ENCODE peak calls at places on chromosomes 2 and 18, in five cellular contexts. M is A549, E is IMR-90, F is ovary, L is prostate gland. C is an unnamed sample.
A peak's percentile ranks its signal among the peaks of the same experiment; 100 is the strongest.

GRCh38 chr2:8627019-8627691 is 54.7 kb upstream of the ID2 start:
- DNase-seq in E (no peak), M (no peak), L (peak; percentile 50), F (no peak), C (peak; percentile 64)

GRCh38 chr2:109386004-109386695 is 227.6 kb downstream of the SEPTIN10 start:
- DNase-seq in E (peak; percentile 56), F (no peak), L (no peak), M (no peak), C (no peak)

GRCh38 chr2:72128059-72128842 is 19.4 kb downstream of the CYP26B1 start:
- DNase-seq in F (no peak), M (no peak), E (no peak), L (no peak), C (no peak)

GRCh38 chr2:150788741-150789140 is 301.3 kb upstream of the RND3 start:
- DNase-seq in L (no peak), F (no peak), M (no peak), E (peak; percentile 43), C (no peak)

GRCh38 chr2:240358080-240358479 is 77.4 kb upstream of the GPC1 start:
- DNase-seq in L (no peak), M (no peak), F (peak; percentile 26), E (no peak), C (no peak)

GRCh38 chr2:236969767-236970655 is 115.7 kb upstream of the COPS8 start:
- DNase-seq in M (no peak), E (no peak), F (no peak), L (no peak), C (peak; percentile 19)

GRCh38 chr2:72803151-72803550 is 22.7 kb downstream of the EXOC6B start:
- DNase-seq in L (no peak), M (no peak), F (no peak), E (peak; percentile 66), C (no peak)

GRCh38 chr18:2173464-2173863 is 397.8 kb downstream of the METTL4 start:
- DNase-seq in L (no peak), M (no peak), F (no peak), E (peak; percentile 48), C (no peak)

GRCh38 chr2:212173331-212173730 is 365.3 kb downstream of the ERBB4 start:
- DNase-seq in E (no peak), M (no peak), L (no peak), F (no peak), C (no peak)

GRCh38 chr18:79915161-79916127 is 36.0 kb downstream of the SLC66A2 start:
- DNase-seq in F (peak; percentile 28), E (no peak), L (no peak), M (no peak), C (peak; percentile 7)

GRCh38 chr2:153880926-153881325 is 9.2 kb downstream of the GALNT13 start:
- DNase-seq in F (no peak), E (no peak), M (no peak), L (no peak), C (no peak)

GRCh38 chr18:10131783-10132381 is 218.1 kb downstream of the VAPA start:
- DNase-seq in F (peak; percentile 62), E (no peak), M (no peak), L (no peak), C (no peak)

GRCh38 chr2:152499921-152500320 is 164.9 kb downstream of the FMNL2 start:
- DNase-seq in E (peak; percentile 37), M (no peak), L (no peak), F (no peak), C (no peak)

GRCh38 chr2:240840435-240841060 is 20.5 kb upstream of the KIF1A start:
- DNase-seq in L (peak; percentile 49), E (peak; percentile 70), F (peak; percentile 60), M (peak; percentile 82), C (peak; percentile 41)

GRCh38 chr18:70205421-70206397 is at the start of gene RTTN:
- DNase-seq in L (peak; percentile 88), M (peak; percentile 71), F (peak; percentile 96), E (peak; percentile 94), C (peak; percentile 95)

GRCh38 chr2:234081970-234082822 is 31.7 kb downstream of the SPP2 start:
- DNase-seq in F (no peak), L (peak; percentile 93), E (no peak), M (no peak), C (peak; percentile 55)

GRCh38 chr18:79778291-79778791 is 19.4 kb upstream of the KCNG2 start:
- DNase-seq in F (no peak), L (no peak), E (no peak), M (no peak), C (peak; percentile 4)

GRCh38 chr2:239042551-239043320 is 194.9 kb downstream of the TWIST2 start:
- DNase-seq in E (no peak), M (no peak), L (no peak), F (peak; percentile 8), C (no peak)

GRCh38 chr2:240435457-240435954 is at the start of gene GPC1:
- DNase-seq in F (peak; percentile 84), L (peak; percentile 72), E (peak; percentile 76), M (peak; percentile 73), C (peak; percentile 69)

GRCh38 chr2:120389036-120389391 is 43.1 kb downstream of the INHBB start:
- DNase-seq in M (no peak), L (no peak), F (peak; percentile 29), E (no peak), C (peak; percentile 2)

GRCh38 chr2:240401781-240402551 is 33.5 kb upstream of the GPC1 start:
- DNase-seq in M (no peak), F (peak; percentile 23), L (no peak), E (no peak), C (no peak)

GRCh38 chr18:78722391-78722790 is 257.2 kb upstream of the SALL3 start:
- DNase-seq in F (no peak), E (no peak), M (no peak), L (no peak), C (no peak)

GRCh38 chr2:48448274-48449061 is 81.5 kb upstream of the STON1 start:
- DNase-seq in F (no peak), E (peak; percentile 71), M (no peak), L (peak; percentile 22), C (no peak)

GRCh38 chr2:73998933-73999332 is 14.2 kb downstream of the TET3 start:
- DNase-seq in F (no peak), M (no peak), E (no peak), L (no peak), C (no peak)

GRCh38 chr2:73999881-74000597 is 15.3 kb downstream of the TET3 start:
- DNase-seq in F (peak; percentile 71), L (peak; percentile 54), M (no peak), E (peak; percentile 74), C (peak; percentile 44)

GRCh38 chr2:73998451-73998850 is 13.7 kb downstream of the TET3 start:
- DNase-seq in L (no peak), M (no peak), F (no peak), E (no peak), C (no peak)

GRCh38 chr2:73995810-73996209 is 11.1 kb downstream of the TET3 start:
- DNase-seq in L (no peak), M (no peak), E (no peak), F (no peak), C (no peak)

DNA sequence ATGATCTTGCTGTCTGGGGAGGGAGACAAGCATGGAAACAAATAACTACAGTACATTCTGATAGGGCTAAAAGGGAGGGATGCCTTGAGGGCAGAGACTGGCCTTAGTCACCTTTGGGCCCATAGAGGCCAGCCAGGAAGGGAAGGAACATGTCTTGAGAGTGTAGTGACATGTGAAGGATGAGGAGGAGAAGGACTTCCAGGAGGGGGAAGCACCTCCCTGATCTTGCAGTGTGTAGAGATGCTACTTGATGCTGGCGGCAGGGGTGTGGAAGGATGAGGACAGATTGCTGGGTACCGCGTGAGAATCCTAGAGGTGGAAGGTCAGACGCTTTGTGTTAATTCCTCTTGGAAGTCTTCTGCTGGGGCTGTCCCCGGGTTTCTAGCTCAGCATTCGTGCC is 13.1 kb downstream of the TET3 start:
- DNase-seq in L (no peak), F (no peak), E (no peak), M (no peak), C (no peak)
- H3K4me1 ChIP-seq in L (peaks cover 12% of the 10 kb centered on the region), F (peaks cover 8% of the 10 kb centered on the region), E (peaks cover 23% of the 10 kb centered on the region), M (peaks cover 27% of the 10 kb centered on the region), C (peaks cover 20% of the 10 kb centered on the region)

GRCh38 chr2:231674587-231675334 is 33.6 kb upstream of the PTMA start:
- DNase-seq in L (peak; percentile 39), M (no peak), E (peak; percentile 43), F (peak; percentile 83), C (peak; percentile 83)

GRCh38 chr2:231673348-231673770 is 35.0 kb upstream of the PTMA start:
- DNase-seq in L (no peak), F (peak; percentile 77), M (peak; percentile 84), E (peak; percentile 28), C (peak; percentile 90)

GRCh38 chr2:231670892-231671616 is 37.3 kb upstream of the PTMA start:
- DNase-seq in F (no peak), E (no peak), M (no peak), L (no peak), C (peak; percentile 68)

GRCh38 chr2:231671617-231672350 is 36.5 kb upstream of the PTMA start:
- DNase-seq in M (no peak), E (no peak), L (no peak), F (no peak), C (peak; percentile 81)

GRCh38 chr2:231672617-231673347 is 35.5 kb upstream of the PTMA start:
- DNase-seq in M (peak; percentile 67), F (peak; percentile 71), E (peak; percentile 32), L (no peak), C (peak; percentile 87)
- TF ChIP-seq POLR2A in M (peak; percentile 27), F (no peak), E (no peak), L (no peak), C (peak; percentile 48)

DNA sequence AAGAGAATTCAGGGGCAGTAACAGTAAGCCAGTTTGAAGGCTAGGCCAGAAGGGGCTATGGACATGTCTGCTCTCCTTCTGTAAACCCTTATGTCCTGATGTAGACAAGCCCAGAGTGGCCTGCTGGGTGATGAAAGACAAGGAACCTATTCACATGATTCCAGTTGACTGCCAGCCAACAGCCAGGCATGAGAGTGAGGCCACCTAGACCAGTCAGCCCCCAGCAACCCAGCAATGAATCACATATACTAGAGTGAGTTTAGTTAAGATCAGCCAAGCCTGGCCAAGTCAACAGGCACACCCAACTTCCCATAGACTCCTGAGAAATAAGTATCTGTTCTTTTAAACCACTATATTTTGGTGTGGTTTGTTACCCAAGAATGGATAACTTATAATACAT is 1889.7 kb upstream of the CELF4 start:
- DNase-seq in M (no peak), E (peak; percentile 66), L (no peak), F (no peak), C (no peak)
- H3K4me3 ChIP-seq in M (no peak overlapping the region), E (no peak overlapping the region), L (no peak overlapping the region), F (no peak overlapping the region), C (no peak overlapping the region)

GRCh38 chr2:60531638-60532216 is 21.7 kb downstream of the BCL11A start:
- DNase-seq in L (no peak), M (no peak), E (no peak), F (no peak), C (peak; percentile 60)
- H3K4me1 ChIP-seq in L (peaks cover 6% of the 10 kb centered on the region), M (peaks cover 11% of the 10 kb centered on the region), E (peaks cover 4% of the 10 kb centered on the region), F (no peaks in the 10 kb centered on the region), C (peaks cover 71% of the 10 kb centered on the region)